ENCODE peak calls at places on chromosomes 12 and 14, in eight cellular contexts. J, M, X, A, S, O, Z and H are unnamed samples.

GRCh38 chr14:87643005-87643404 is 350.0 kb downstream of the GALC start:
- DNase-seq in J (no peak), M (no peak), X (no peak), A (no peak), S (no peak), O (no peak), Z (no peak), H (no peak)

GRCh38 chr12:106284294-106285105 is 18.0 kb upstream of the TCP11L2 start:
- DNase-seq in J (no peak), M (no peak), X (no peak), A (no peak), S (no peak), O (no peak), Z (no peak), H (no peak)

GRCh38 chr12:104566244-104566993 is 109.7 kb downstream of the CHST11 start:
- DNase-seq in J (no peak), M (no peak), X (no peak), A (peak; percentile 14), S (no peak), O (no peak), Z (no peak), H (no peak)

GRCh38 chr14:103391048-103391447 is 5.8 kb downstream of the MARK3 start:
- DNase-seq in J (no peak), M (peak; percentile 47), X (no peak), A (peak; percentile 80), S (peak; percentile 92), O (no peak), Z (peak; percentile 60), H (no peak)

GRCh38 chr12:53972152-53972702 is 699 bp upstream of the HOXC11 start:
- DNase-seq in J (no peak), M (no peak), X (no peak), A (no peak), S (no peak), O (no peak), Z (no peak), H (no peak)

GRCh38 chr12:25328082-25328712 is 77.5 kb upstream of the KRAS start:
- DNase-seq in J (no peak), M (no peak), X (peak; percentile 29), A (peak; percentile 44), S (peak; percentile 51), O (no peak), Z (no peak), H (no peak)

GRCh38 chr12:46472893-46473633 is 100.5 kb upstream of the SLC38A2 start:
- DNase-seq in J (no peak), M (no peak), X (peak; percentile 50), A (no peak), S (peak; percentile 90), O (no peak), Z (peak; percentile 24), H (no peak)

GRCh38 chr12:96241484-96242256 is 47.5 kb downstream of the ELK3 start:
- DNase-seq in J (no peak), M (peak; percentile 88), X (peak; percentile 61), A (peak; percentile 52), S (peak; percentile 71), O (no peak), Z (peak; percentile 93), H (peak; percentile 97)

GRCh38 chr14:77139540-77140342 is 1.9 kb downstream of the ZDHHC22 start:
- DNase-seq in J (peak; percentile 84), M (no peak), X (no peak), A (no peak), S (no peak), O (no peak), Z (peak; percentile 35), H (no peak)

GRCh38 chr14:89386214-89386886 is 30.7 kb downstream of the FOXN3 start:
- DNase-seq in J (no peak), M (no peak), X (no peak), A (no peak), S (no peak), O (no peak), Z (peak; percentile 28), H (no peak)

GRCh38 chr12:125081427-125081826 is 16.2 kb downstream of the AACS start:
- DNase-seq in J (no peak), M (no peak), X (no peak), A (no peak), S (no peak), O (no peak), Z (no peak), H (no peak)

GRCh38 chr14:66066991-66067788 is 419.0 kb upstream of the CCDC196 start:
- DNase-seq in J (no peak), M (no peak), X (no peak), A (no peak), S (peak; percentile 81), O (no peak), Z (peak; percentile 38), H (no peak)

GRCh38 chr12:16347391-16348298 is at the start of gene MGST1:
- DNase-seq in J (peak; percentile 77), M (no peak), X (peak; percentile 77), A (peak; percentile 52), S (peak; percentile 82), O (no peak), Z (peak; percentile 26), H (no peak)

GRCh38 chr12:121505513-121505912 is 75.3 kb downstream of the KDM2B start:
- DNase-seq in J (no peak), M (no peak), X (no peak), A (no peak), S (no peak), O (no peak), Z (peak; percentile 80), H (peak; percentile 29)

GRCh38 chr14:52365071-52365470 is 51.0 kb downstream of the PTGER2 start:
- DNase-seq in J (no peak), M (peak; percentile 62), X (no peak), A (no peak), S (no peak), O (no peak), Z (peak; percentile 54), H (peak; percentile 84)

GRCh38 chr12:59086124-59086523 is 165.8 kb upstream of the LRIG3 start:
- DNase-seq in J (no peak), M (no peak), X (no peak), A (no peak), S (no peak), O (no peak), Z (no peak), H (no peak)

GRCh38 chr14:37036669-37037341 is 135.6 kb downstream of the SLC25A21 start:
- DNase-seq in J (no peak), M (no peak), X (no peak), A (peak; percentile 66), S (no peak), O (no peak), Z (peak; percentile 6), H (no peak)

GRCh38 chr12:95548056-95548538 is 3.2 kb downstream of the USP44 start:
- DNase-seq in J (no peak), M (no peak), X (peak; percentile 40), A (no peak), S (no peak), O (no peak), Z (peak; percentile 10), H (no peak)

GRCh38 chr14:58816416-58817115 is 178.8 kb downstream of the DACT1 start:
- DNase-seq in J (no peak), M (no peak), X (no peak), A (no peak), S (no peak), O (no peak), Z (no peak), H (no peak)

GRCh38 chr12:39429809-39430208 is 13.1 kb downstream of the KIF21A start:
- DNase-seq in J (no peak), M (no peak), X (no peak), A (no peak), S (no peak), O (no peak), Z (no peak), H (no peak)

GRCh38 chr12:10607885-10608458 is 5.4 kb downstream of the MAGOHB start:
- DNase-seq in J (no peak), M (no peak), X (no peak), A (peak; percentile 9), S (peak; percentile 42), O (no peak), Z (peak; percentile 30), H (no peak)

GRCh38 chr12:70270108-70270507 is 26.9 kb downstream of the CNOT2 start:
- DNase-seq in J (no peak), M (no peak), X (no peak), A (no peak), S (no peak), O (no peak), Z (no peak), H (no peak)

GRCh38 chr12:16187684-16188083 is 89.8 kb downstream of the SLC15A5 start:
- DNase-seq in J (no peak), M (no peak), X (no peak), A (no peak), S (no peak), O (no peak), Z (no peak), H (no peak)

GRCh38 chr12:57126561-57126960 is 1.7 kb upstream of the LRP1 start:
- DNase-seq in J (no peak), M (no peak), X (no peak), A (no peak), S (no peak), O (no peak), Z (no peak), H (no peak)

GRCh38 chr14:67389261-67389660 is 22.7 kb downstream of the PLEK2 start:
- DNase-seq in J (no peak), M (no peak), X (no peak), A (no peak), S (no peak), O (no peak), Z (no peak), H (no peak)

GRCh38 chr12:108333898-108334699 is 5.0 kb downstream of the CMKLR1 start:
- DNase-seq in J (no peak), M (no peak), X (no peak), A (peak; percentile 77), S (peak; percentile 15), O (peak; percentile 52), Z (peak; percentile 39), H (peak; percentile 11)